ENCODE peak calls at places on chromosomes 13 and 19, in nine cellular contexts. A, J, B, W, H, V, K, C and M are unnamed samples.

GRCh38 chr13:113537205-113537604 is 46.7 kb upstream of the DCUN1D2 start:
- DNase-seq in A (no peak), J (no peak), B (no peak), W (no peak), H (no peak), V (no peak), K (no peak), C (no peak), M (no peak)

GRCh38 chr13:114107686-114108081 is 24.7 kb downstream of the RASA3 start:
- DNase-seq in A (no peak), J (no peak), B (peak; percentile 69), W (no peak), H (no peak), V (peak; percentile 62), K (no peak), C (no peak), M (no peak)

GRCh38 chr19:39858541-39858940 is 12.4 kb upstream of the FBL start:
- DNase-seq in A (no peak), J (no peak), B (no peak), W (no peak), H (no peak), V (no peak), K (peak; percentile 18), C (no peak), M (no peak)

GRCh38 chr19:46714523-46715106 is 2.3 kb downstream of the PRKD2 start:
- DNase-seq in A (no peak), J (no peak), B (no peak), W (no peak), H (no peak), V (no peak), K (no peak), C (no peak), M (no peak)

GRCh38 chr13:41231786-41232185 is 31.6 kb downstream of the MTRF1 start:
- DNase-seq in A (no peak), J (no peak), B (peak; percentile 42), W (no peak), H (peak; percentile 2), V (no peak), K (peak; percentile 5), C (peak; percentile 99), M (no peak)

GRCh38 chr13:49828452-49828851 is 36.0 kb upstream of the KPNA3 start:
- DNase-seq in A (no peak), J (no peak), B (peak; percentile 27), W (no peak), H (no peak), V (no peak), K (no peak), C (no peak), M (no peak)

GRCh38 chr13:109141716-109142115 is 512.3 kb downstream of the MYO16 start:
- DNase-seq in A (no peak), J (no peak), B (no peak), W (no peak), H (no peak), V (no peak), K (no peak), C (no peak), M (no peak)

GRCh38 chr13:51920786-51921185 is 59.0 kb downstream of the CCDC70 start:
- DNase-seq in A (no peak), J (no peak), B (no peak), W (no peak), H (no peak), V (no peak), K (no peak), C (no peak), M (no peak)

GRCh38 chr19:42048992-42049391 is 21.0 kb downstream of the GRIK5 start:
- DNase-seq in A (no peak), J (no peak), B (peak; percentile 59), W (no peak), H (no peak), V (no peak), K (peak; percentile 61), C (no peak), M (no peak)

GRCh38 chr13:111360452-111360851 is 40.0 kb downstream of the TEX29 start:
- DNase-seq in A (no peak), J (no peak), B (no peak), W (no peak), H (no peak), V (no peak), K (no peak), C (no peak), M (no peak)

GRCh38 chr19:15595069-15595468 is 19.9 kb upstream of the CYP4F8 start:
- DNase-seq in A (no peak), J (no peak), B (peak; percentile 92), W (no peak), H (no peak), V (no peak), K (peak; percentile 66), C (no peak), M (no peak)

GRCh38 chr13:36712290-36712689 is 38.5 kb downstream of the SERTM1 start:
- DNase-seq in A (no peak), J (no peak), B (no peak), W (no peak), H (no peak), V (no peak), K (no peak), C (no peak), M (no peak)

GRCh38 chr13:80814541-80814940 is 473.6 kb upstream of the SPRY2 start:
- DNase-seq in A (no peak), J (peak; percentile 23), B (no peak), W (no peak), H (no peak), V (no peak), K (no peak), C (no peak), M (no peak)

GRCh38 chr19:46471116-46471733 is at the start of gene PNMA8A:
- DNase-seq in A (no peak), J (peak; percentile 68), B (peak; percentile 50), W (peak; percentile 80), H (peak; percentile 64), V (no peak), K (no peak), C (peak; percentile 77), M (no peak)

GRCh38 chr19:16566161-16566560 is 6.1 kb downstream of the SLC35E1 start:
- DNase-seq in A (peak; percentile 76), J (no peak), B (no peak), W (no peak), H (no peak), V (no peak), K (no peak), C (peak; percentile 39), M (no peak)

GRCh38 chr13:28251462-28251861 is 113.1 kb downstream of the PAN3 start:
- DNase-seq in A (no peak), J (no peak), B (no peak), W (no peak), H (no peak), V (no peak), K (no peak), C (no peak), M (no peak)

GRCh38 chr19:55993492-55993891 is 6.9 kb downstream of the NLRP5 start:
- DNase-seq in A (no peak), J (no peak), B (no peak), W (no peak), H (no peak), V (no peak), K (no peak), C (no peak), M (no peak)

GRCh38 chr13:32423592-32423991 is 4.3 kb downstream of the N4BP2L1 start:
- DNase-seq in A (no peak), J (no peak), B (no peak), W (no peak), H (no peak), V (no peak), K (no peak), C (no peak), M (no peak)

GRCh38 chr19:1250374-1251232 is 2.2 kb downstream of the MIDN start:
- DNase-seq in A (peak; percentile 56), J (no peak), B (peak; percentile 49), W (peak; percentile 65), H (no peak), V (no peak), K (peak; percentile 54), C (peak; percentile 71), M (no peak)